ENCODE peak calls at places on chromosomes 4 and X, in ten cellular contexts. R, M, W, Z, H, D, T, G, I and L are unnamed samples.

GRCh38 chr4:44256414-44256813 is 192.2 kb downstream of the KCTD8 start:
- DNase-seq in T (no peak), I (no peak), M (no peak), G (no peak), H (no peak), R (no peak), W (no peak), Z (no peak), D (no peak), L (no peak)

GRCh38 chrX:148424570-148424969 is 75.8 kb upstream of the AFF2 start:
- DNase-seq in T (no peak), D (no peak), H (no peak), G (no peak), W (no peak), I (no peak), M (no peak), Z (no peak), R (no peak), L (no peak)

GRCh38 chrX:11890843-11891514 is 132.9 kb downstream of the MSL3 start:
- DNase-seq in H (no peak), T (no peak), G (no peak), M (no peak), D (no peak), Z (peak; percentile 7), I (no peak), R (no peak), W (peak; percentile 36), L (no peak)

GRCh38 chr4:184959786-184960185 is 58.5 kb upstream of the HELT start:
- DNase-seq in I (no peak), H (no peak), M (no peak), W (no peak), Z (no peak), D (no peak), R (no peak), G (no peak), T (no peak), L (no peak)

GRCh38 chr4:2977116-2978097 is 14.0 kb downstream of the GRK4 start:
- DNase-seq in M (peak; percentile 23), I (no peak), H (peak; percentile 71), R (no peak), G (no peak), D (no peak), Z (no peak), W (no peak), T (no peak), L (no peak)

GRCh38 chrX:47751670-47752069 is 85.0 kb upstream of the ZNF81 start:
- DNase-seq in I (peak; percentile 34), G (peak; percentile 33), T (no peak), M (no peak), D (peak; percentile 0), W (no peak), R (no peak), Z (no peak), H (peak; percentile 41), L (no peak)

GRCh38 chrX:87525771-87526229 is 8.2 kb downstream of the KLHL4 start:
- DNase-seq in R (no peak), H (peak; percentile 73), D (no peak), Z (no peak), W (no peak), T (no peak), G (peak; percentile 60), M (no peak), I (no peak), L (no peak)

GRCh38 chrX:119698835-119699234 is 5.9 kb upstream of the SEPTIN6 start:
- DNase-seq in Z (peak; percentile 46), G (peak; percentile 70), D (no peak), R (peak; percentile 8), I (no peak), M (peak; percentile 41), H (peak; percentile 52), T (no peak), W (no peak), L (no peak)

GRCh38 chr4:63919636-63920365 is 489.4 kb downstream of the TECRL start:
- DNase-seq in D (no peak), R (no peak), G (no peak), T (no peak), I (no peak), H (peak; percentile 8), M (no peak), Z (no peak), W (no peak), L (no peak)

GRCh38 chrX:109040057-109040456 is 303.7 kb upstream of the IRS4 start:
- DNase-seq in H (no peak), M (no peak), D (no peak), I (no peak), R (no peak), W (no peak), G (no peak), Z (no peak), T (no peak), L (no peak)

GRCh38 chrX:103913356-103914020 is 48.9 kb upstream of the TMSB15B start:
- DNase-seq in H (no peak), G (no peak), T (no peak), Z (no peak), R (no peak), M (no peak), W (no peak), I (no peak), D (no peak), L (no peak)

GRCh38 chrX:103783971-103784370 is 7.3 kb downstream of the PLP1 start:
- DNase-seq in Z (no peak), I (no peak), H (no peak), R (no peak), T (no peak), M (no peak), D (no peak), W (no peak), G (no peak), L (no peak)

GRCh38 chrX:44937606-44938005 is 64.6 kb downstream of the KDM6A start:
- DNase-seq in D (no peak), Z (no peak), I (no peak), H (no peak), W (no peak), G (no peak), T (no peak), R (no peak), M (no peak), L (no peak)

GRCh38 chrX:154829926-154830442 is 4.5 kb downstream of the SMIM9 start:
- DNase-seq in T (no peak), R (no peak), H (no peak), G (no peak), I (no peak), W (no peak), D (no peak), M (no peak), Z (no peak), L (no peak)

GRCh38 chr4:153988446-153988845 is 199.6 kb upstream of the SFRP2 start:
- DNase-seq in H (no peak), D (no peak), Z (peak; percentile 76), R (peak; percentile 20), G (no peak), W (no peak), M (no peak), I (no peak), T (no peak), L (no peak)

GRCh38 chr4:67581208-67581857 is 22.8 kb downstream of the STAP1 start:
- DNase-seq in W (no peak), I (no peak), M (no peak), Z (no peak), T (no peak), H (no peak), G (no peak), D (no peak), R (no peak), L (no peak)

GRCh38 chrX:71637848-71638247 is 19.5 kb upstream of the CXCR3 start:
- DNase-seq in D (no peak), W (no peak), G (no peak), Z (peak; percentile 18), I (no peak), H (peak; percentile 56), M (no peak), T (no peak), R (no peak), L (no peak)

GRCh38 chrX:118983513-118983912 is 9.1 kb downstream of the LONRF3 start:
- DNase-seq in H (no peak), W (no peak), D (no peak), R (no peak), T (no peak), M (no peak), I (no peak), Z (no peak), G (no peak), L (no peak)

GRCh38 chr4:112813790-112814189 is 176.8 kb downstream of the LARP7 start:
- DNase-seq in D (no peak), R (no peak), I (no peak), H (peak; percentile 8), M (no peak), Z (peak; percentile 27), G (peak; percentile 6), W (no peak), T (no peak), L (no peak)

GRCh38 chr4:74038161-74039064 is at the start of gene CXCL3:
- DNase-seq in T (no peak), H (peak; percentile 49), I (no peak), D (peak; percentile 9), R (peak; percentile 60), W (peak; percentile 74), Z (peak; percentile 78), G (peak; percentile 36), M (no peak), L (no peak)

GRCh38 chrX:129606918-129607317 is 47.8 kb downstream of the APLN start:
- DNase-seq in D (peak; percentile 18), Z (peak; percentile 14), T (peak; percentile 26), R (peak; percentile 82), M (peak; percentile 30), W (no peak), I (peak; percentile 36), H (peak; percentile 48), G (peak; percentile 24), L (peak; percentile 5)

GRCh38 chr4:83110222-83110945 is 4.1 kb downstream of the PLAC8 start:
- DNase-seq in D (peak; percentile 82), M (peak; percentile 2), T (peak; percentile 84), R (peak; percentile 75), W (peak; percentile 78), I (peak; percentile 88), Z (peak; percentile 75), G (peak; percentile 83), H (peak; percentile 86), L (no peak)

GRCh38 chrX:71111141-71111843 is at the start of gene IL2RG:
- DNase-seq in T (peak; percentile 60), R (no peak), M (no peak), G (no peak), D (no peak), W (no peak), H (no peak), Z (no peak), I (peak; percentile 73), L (no peak)